ENCODE peak calls at places on chromosomes 7 and 10, in ten cellular contexts. One of them, this sample, is unnamed. For H3K36me3, the result is how much of the 10 kb centered on the place peaks cover.

GRCh38 chr7:155557778-155558177 is 11.4 kb upstream of the CNPY1 start:
- DNase-seq in SK-N-SH: no peak
- DNase-seq in uterus: no peak
- DNase-seq in brain microvascular endothelial cell: no peak
- DNase-seq in neural progenitor cell: no peak
- DNase-seq in left lung: no peak
- DNase-seq in endodermal cell: no peak
- DNase-seq in GM23248: no peak
- DNase-seq in CD8-positive, alpha-beta memory T cell: no peak
- DNase-seq in pancreas: no peak
- DNase-seq in this sample: no peak

GRCh38 chr7:131859162-131859821 is 302.9 kb upstream of the PODXL start:
- DNase-seq in SK-N-SH: peak
- DNase-seq in uterus: peak
- DNase-seq in brain microvascular endothelial cell: peak
- DNase-seq in neural progenitor cell: peak
- DNase-seq in left lung: no peak
- DNase-seq in endodermal cell: peak
- DNase-seq in GM23248: peak
- DNase-seq in CD8-positive, alpha-beta memory T cell: no peak
- DNase-seq in pancreas: peak
- DNase-seq in this sample: peak

GRCh38 chr10:21972584-21972983 is 30.9 kb downstream of the DNAJC1 start:
- DNase-seq in SK-N-SH: no peak
- DNase-seq in uterus: no peak
- DNase-seq in brain microvascular endothelial cell: no peak
- DNase-seq in neural progenitor cell: no peak
- DNase-seq in left lung: no peak
- DNase-seq in endodermal cell: no peak
- DNase-seq in GM23248: no peak
- DNase-seq in CD8-positive, alpha-beta memory T cell: no peak
- DNase-seq in pancreas: no peak
- DNase-seq in this sample: no peak

GRCh38 chr10:108095932-108096925 is 931.7 kb upstream of the SORCS1 start:
- DNase-seq in SK-N-SH: no peak
- DNase-seq in uterus: no peak
- DNase-seq in brain microvascular endothelial cell: no peak
- DNase-seq in neural progenitor cell: no peak
- DNase-seq in left lung: peak
- DNase-seq in endodermal cell: no peak
- DNase-seq in GM23248: no peak
- DNase-seq in CD8-positive, alpha-beta memory T cell: no peak
- DNase-seq in pancreas: no peak
- DNase-seq in this sample: no peak

GRCh38 chr7:127884066-127884559 is 147.1 kb downstream of the LRRC4 start:
- DNase-seq in SK-N-SH: no peak
- DNase-seq in uterus: no peak
- DNase-seq in brain microvascular endothelial cell: no peak
- DNase-seq in neural progenitor cell: no peak
- DNase-seq in left lung: no peak
- DNase-seq in endodermal cell: no peak
- DNase-seq in GM23248: no peak
- DNase-seq in CD8-positive, alpha-beta memory T cell: no peak
- DNase-seq in pancreas: no peak
- DNase-seq in this sample: no peak

GRCh38 chr10:7408494-7409044 is 2.3 kb downstream of the SFMBT2 start:
- DNase-seq in SK-N-SH: peak
- DNase-seq in uterus: peak
- DNase-seq in brain microvascular endothelial cell: no peak
- DNase-seq in neural progenitor cell: peak
- DNase-seq in left lung: peak
- DNase-seq in endodermal cell: peak
- DNase-seq in GM23248: peak
- DNase-seq in CD8-positive, alpha-beta memory T cell: peak
- DNase-seq in pancreas: peak
- DNase-seq in this sample: no peak

GRCh38 chr7:50703654-50704053 is 79.0 kb downstream of the GRB10 start:
- DNase-seq in SK-N-SH: no peak
- DNase-seq in uterus: no peak
- DNase-seq in brain microvascular endothelial cell: no peak
- DNase-seq in neural progenitor cell: no peak
- DNase-seq in left lung: no peak
- DNase-seq in endodermal cell: no peak
- DNase-seq in GM23248: no peak
- DNase-seq in CD8-positive, alpha-beta memory T cell: no peak
- DNase-seq in pancreas: no peak
- DNase-seq in this sample: no peak

GRCh38 chr10:69060127-69060798 is 27.6 kb upstream of the SRGN start:
- DNase-seq in SK-N-SH: no peak
- DNase-seq in uterus: no peak
- DNase-seq in brain microvascular endothelial cell: no peak
- DNase-seq in neural progenitor cell: no peak
- DNase-seq in left lung: no peak
- DNase-seq in endodermal cell: no peak
- DNase-seq in GM23248: no peak
- DNase-seq in CD8-positive, alpha-beta memory T cell: no peak
- DNase-seq in pancreas: no peak
- DNase-seq in this sample: no peak

GRCh38 chr10:113953505-113954272 is 90.0 kb upstream of the ADRB1 start:
- DNase-seq in SK-N-SH: no peak
- DNase-seq in uterus: no peak
- DNase-seq in brain microvascular endothelial cell: no peak
- DNase-seq in neural progenitor cell: no peak
- DNase-seq in left lung: no peak
- DNase-seq in endodermal cell: no peak
- DNase-seq in GM23248: no peak
- DNase-seq in CD8-positive, alpha-beta memory T cell: no peak
- DNase-seq in pancreas: no peak
- DNase-seq in this sample: no peak

GRCh38 chr7:139034855-139035587 is 821 bp downstream of the ZC3HAV1L start:
- DNase-seq in SK-N-SH: peak
- DNase-seq in uterus: peak
- DNase-seq in brain microvascular endothelial cell: peak
- DNase-seq in neural progenitor cell: peak
- DNase-seq in left lung: no peak
- DNase-seq in endodermal cell: peak
- DNase-seq in GM23248: peak
- DNase-seq in CD8-positive, alpha-beta memory T cell: peak
- DNase-seq in pancreas: no peak
- DNase-seq in this sample: peak

GRCh38 chr10:12530017-12530416 is 180.7 kb downstream of the CAMK1D start:
- DNase-seq in SK-N-SH: no peak
- DNase-seq in uterus: no peak
- DNase-seq in brain microvascular endothelial cell: no peak
- DNase-seq in neural progenitor cell: no peak
- DNase-seq in left lung: no peak
- DNase-seq in endodermal cell: peak
- DNase-seq in GM23248: no peak
- DNase-seq in CD8-positive, alpha-beta memory T cell: no peak
- DNase-seq in pancreas: no peak
- DNase-seq in this sample: no peak

GRCh38 chr10:62640386-62640785 is 164.1 kb upstream of the ADO start:
- DNase-seq in SK-N-SH: no peak
- DNase-seq in uterus: no peak
- DNase-seq in brain microvascular endothelial cell: no peak
- DNase-seq in neural progenitor cell: no peak
- DNase-seq in left lung: no peak
- DNase-seq in endodermal cell: no peak
- DNase-seq in GM23248: peak
- DNase-seq in CD8-positive, alpha-beta memory T cell: no peak
- DNase-seq in pancreas: no peak
- DNase-seq in this sample: no peak

GRCh38 chr7:45259966-45260646 is 102.5 kb downstream of the RAMP3 start:
- DNase-seq in SK-N-SH: peak
- DNase-seq in uterus: peak
- DNase-seq in brain microvascular endothelial cell: peak
- DNase-seq in neural progenitor cell: peak
- DNase-seq in left lung: peak
- DNase-seq in endodermal cell: peak
- DNase-seq in GM23248: peak
- DNase-seq in CD8-positive, alpha-beta memory T cell: peak
- DNase-seq in pancreas: no peak
- DNase-seq in this sample: peak

GRCh38 chr10:97714401-97715258 is 1.1 kb downstream of the MARVELD1 start:
- DNase-seq in SK-N-SH: peak
- DNase-seq in uterus: peak
- DNase-seq in brain microvascular endothelial cell: peak
- DNase-seq in neural progenitor cell: peak
- DNase-seq in left lung: peak
- DNase-seq in endodermal cell: peak
- DNase-seq in GM23248: peak
- DNase-seq in CD8-positive, alpha-beta memory T cell: no peak
- DNase-seq in pancreas: no peak
- DNase-seq in this sample: peak

GRCh38 chr10:33178026-33178755 is 156.3 kb downstream of the NRP1 start:
- DNase-seq in SK-N-SH: no peak
- DNase-seq in uterus: no peak
- DNase-seq in brain microvascular endothelial cell: no peak
- DNase-seq in neural progenitor cell: no peak
- DNase-seq in left lung: no peak
- DNase-seq in endodermal cell: no peak
- DNase-seq in GM23248: peak
- DNase-seq in CD8-positive, alpha-beta memory T cell: no peak
- DNase-seq in pancreas: no peak
- DNase-seq in this sample: no peak

DNA sequence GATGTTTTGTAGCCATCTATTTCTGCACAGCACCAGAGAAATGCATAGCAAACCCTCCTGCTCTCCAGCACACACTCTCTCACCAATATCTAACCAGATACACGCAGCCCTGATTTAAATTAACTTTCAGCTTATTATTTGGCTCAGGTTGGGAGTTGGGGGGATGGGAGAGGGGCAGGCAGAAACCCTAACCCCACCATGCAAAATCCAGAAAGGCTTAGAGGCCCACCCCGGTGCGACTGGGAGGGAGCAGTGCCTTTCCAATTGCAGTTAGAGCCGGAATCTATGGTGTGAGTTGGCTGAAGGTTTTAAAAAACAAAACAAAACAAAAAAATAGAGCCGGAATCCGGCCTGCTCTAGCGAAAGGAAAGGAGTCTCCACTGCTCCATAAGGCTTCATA is 3.0 kb downstream of the IGF2BP3 start:
- DNase-seq in SK-N-SH: peak
- DNase-seq in uterus: no peak
- DNase-seq in brain microvascular endothelial cell: no peak
- DNase-seq in neural progenitor cell: peak
- DNase-seq in left lung: no peak
- DNase-seq in endodermal cell: peak
- DNase-seq in GM23248: peak
- DNase-seq in CD8-positive, alpha-beta memory T cell: no peak
- DNase-seq in pancreas: no peak
- DNase-seq in this sample: no peak
- H3K36me3 ChIP-seq in SK-N-SH: under half
- H3K36me3 ChIP-seq in uterus: under half
- H3K36me3 ChIP-seq in brain microvascular endothelial cell: under half
- H3K36me3 ChIP-seq in neural progenitor cell: under half
- H3K36me3 ChIP-seq in left lung: under half
- H3K36me3 ChIP-seq in endodermal cell: under half
- H3K36me3 ChIP-seq in GM23248: under half
- H3K36me3 ChIP-seq in CD8-positive, alpha-beta memory T cell: under half
- H3K36me3 ChIP-seq in pancreas: under half
- H3K36me3 ChIP-seq in this sample: under half

DNA sequence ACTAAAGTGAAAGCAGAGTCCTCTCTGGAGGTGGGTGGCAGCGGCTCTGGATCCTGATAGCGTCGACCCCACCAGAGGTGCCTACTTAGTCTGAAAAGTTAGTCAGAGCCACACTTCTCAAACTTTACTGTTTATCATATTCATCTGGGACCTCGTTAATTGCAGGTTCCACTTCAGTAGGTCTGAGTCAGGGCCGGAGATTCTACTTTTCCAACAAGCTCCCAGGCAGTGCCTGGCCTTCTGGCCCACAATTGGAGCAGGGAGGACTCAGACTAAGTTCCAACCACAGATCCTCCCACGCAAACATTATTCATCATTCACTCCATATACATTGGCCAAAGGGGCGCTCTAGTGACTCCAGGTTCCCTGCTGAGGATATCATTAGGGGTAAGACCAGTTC is 78.1 kb downstream of the VSTM4 start:
- DNase-seq in SK-N-SH: no peak
- DNase-seq in uterus: no peak
- DNase-seq in brain microvascular endothelial cell: peak
- DNase-seq in neural progenitor cell: no peak
- DNase-seq in left lung: no peak
- DNase-seq in endodermal cell: no peak
- DNase-seq in GM23248: peak
- DNase-seq in CD8-positive, alpha-beta memory T cell: no peak
- DNase-seq in pancreas: no peak
- DNase-seq in this sample: no peak
- H3K4me3 ChIP-seq in SK-N-SH: no peak
- H3K4me3 ChIP-seq in uterus: no peak
- H3K4me3 ChIP-seq in brain microvascular endothelial cell: no peak
- H3K4me3 ChIP-seq in neural progenitor cell: no peak
- H3K4me3 ChIP-seq in left lung: no peak
- H3K4me3 ChIP-seq in endodermal cell: no peak
- H3K4me3 ChIP-seq in GM23248: peak
- H3K4me3 ChIP-seq in CD8-positive, alpha-beta memory T cell: no peak
- H3K4me3 ChIP-seq in pancreas: no peak
- H3K4me3 ChIP-seq in this sample: no peak

GRCh38 chr7:72438491-72438890 is 26.4 kb upstream of the CALN1 start:
- DNase-seq in SK-N-SH: no peak
- DNase-seq in uterus: no peak
- DNase-seq in brain microvascular endothelial cell: no peak
- DNase-seq in neural progenitor cell: no peak
- DNase-seq in left lung: no peak
- DNase-seq in endodermal cell: no peak
- DNase-seq in GM23248: no peak
- DNase-seq in CD8-positive, alpha-beta memory T cell: no peak
- DNase-seq in pancreas: no peak
- DNase-seq in this sample: no peak
- H3K36me3 ChIP-seq in SK-N-SH: under half
- H3K36me3 ChIP-seq in uterus: under half
- H3K36me3 ChIP-seq in brain microvascular endothelial cell: under half
- H3K36me3 ChIP-seq in neural progenitor cell: under half
- H3K36me3 ChIP-seq in left lung: under half
- H3K36me3 ChIP-seq in endodermal cell: under half
- H3K36me3 ChIP-seq in GM23248: under half
- H3K36me3 ChIP-seq in CD8-positive, alpha-beta memory T cell: under half
- H3K36me3 ChIP-seq in pancreas: under half
- H3K36me3 ChIP-seq in this sample: under half

DNA sequence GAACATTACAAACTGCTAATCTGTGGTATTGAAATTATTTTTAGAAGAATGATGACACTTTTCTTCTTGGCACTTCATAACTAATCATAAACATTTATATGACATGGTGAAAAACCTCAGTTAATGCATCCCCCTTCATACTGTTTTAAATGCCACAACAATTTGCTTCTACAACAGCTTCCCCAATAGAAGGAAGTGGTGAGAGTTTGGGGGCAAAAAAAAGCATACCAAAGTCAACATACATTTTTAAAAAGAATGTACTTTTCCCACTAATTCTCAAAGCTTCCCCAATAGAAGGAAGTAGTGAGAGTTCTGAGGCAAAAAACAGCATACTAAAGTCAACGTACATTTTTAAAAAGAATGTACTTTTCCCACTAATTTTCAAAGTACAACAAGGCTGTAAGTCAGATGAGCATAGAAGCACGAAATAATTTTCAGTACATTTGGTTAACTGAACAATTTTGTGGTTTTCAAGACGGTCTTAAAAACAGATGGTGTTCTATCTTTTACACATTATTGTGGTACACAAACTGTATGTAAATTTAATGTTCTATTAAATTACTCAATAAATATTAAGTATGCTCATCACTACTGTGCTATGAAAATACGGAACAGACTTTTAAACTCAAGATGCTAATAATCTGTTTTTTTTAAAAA is 23.9 kb downstream of the WASL start:
- DNase-seq in SK-N-SH: no peak
- DNase-seq in uterus: no peak
- DNase-seq in brain microvascular endothelial cell: no peak
- DNase-seq in neural progenitor cell: no peak
- DNase-seq in left lung: no peak
- DNase-seq in endodermal cell: no peak
- DNase-seq in GM23248: no peak
- DNase-seq in CD8-positive, alpha-beta memory T cell: no peak
- DNase-seq in pancreas: no peak
- DNase-seq in this sample: no peak
- H3K4me3 ChIP-seq in SK-N-SH: no peak
- H3K4me3 ChIP-seq in uterus: no peak
- H3K4me3 ChIP-seq in brain microvascular endothelial cell: no peak
- H3K4me3 ChIP-seq in neural progenitor cell: no peak
- H3K4me3 ChIP-seq in left lung: no peak
- H3K4me3 ChIP-seq in endodermal cell: no peak
- H3K4me3 ChIP-seq in GM23248: no peak
- H3K4me3 ChIP-seq in CD8-positive, alpha-beta memory T cell: no peak
- H3K4me3 ChIP-seq in pancreas: no peak
- H3K4me3 ChIP-seq in this sample: no peak

This sample was measured in WERI-Rb-1.